ENCODE peak calls at places on chromosomes 16 and 17, in four cellular contexts. Y is OCI-LY7, J is heart right ventricle, X is stomach. F is an unnamed sample. For H3K36me3, the result is how much of the 10 kb centered on the place peaks cover.

GRCh38 chr17:57869599-57870282 is 19.9 kb upstream of the MRPS23 start:
- DNase-seq in X (no peak), Y (no peak), J (no peak), F (no peak)

GRCh38 chr17:61398721-61399130 is 917 bp upstream of the TBX2 start:
- DNase-seq in X (no peak), Y (no peak), J (no peak), F (no peak)

GRCh38 chr16:75733305-75734141 is 7.2 kb upstream of the CPHXL start:
- DNase-seq in X (no peak), Y (no peak), J (no peak), F (no peak)

GRCh38 chr17:40540448-40540847 is 24.8 kb downstream of the CCR7 start:
- DNase-seq in X (no peak), Y (no peak), J (no peak), F (no peak)

GRCh38 chr17:32266389-32267269 is 997 bp downstream of the RHBDL3 start:
- DNase-seq in Y (no peak), X (no peak), J (no peak), F (no peak)

GRCh38 chr17:9368631-9369030 is 207.0 kb downstream of the STX8 start:
- DNase-seq in J (no peak), X (no peak), Y (no peak), F (no peak)

GRCh38 chr16:58938856-58939255 is 204.7 kb upstream of the GOT2 start:
- DNase-seq in J (no peak), X (no peak), Y (no peak), F (no peak)

GRCh38 chr17:49180998-49181635 is 29.3 kb downstream of the GNGT2 start:
- DNase-seq in Y (peak), J (no peak), X (no peak), F (no peak)

GRCh38 chr16:50505115-50505514 is 43.1 kb upstream of the NKD1 start:
- DNase-seq in J (no peak), X (no peak), Y (no peak), F (no peak)

GRCh38 chr17:57468932-57469775 is 212.8 kb downstream of the MSI2 start:
- DNase-seq in X (no peak), Y (no peak), J (no peak), F (no peak)

GRCh38 chr17:75976175-75976848 is 2.7 kb downstream of the ACOX1 start:
- DNase-seq in Y (no peak), X (no peak), J (no peak), F (no peak)

GRCh38 chr16:31344712-31345111 is 10.3 kb upstream of the ITGAX start:
- DNase-seq in J (no peak), Y (no peak), X (no peak), F (no peak)

GRCh38 chr16:68529608-68529930 is 9.5 kb upstream of the ZFP90 start:
- DNase-seq in J (no peak), X (no peak), Y (no peak), F (no peak)

GRCh38 chr17:59853168-59853918 is 39.4 kb downstream of the TUBD1 start:
- DNase-seq in X (peak), J (no peak), Y (peak), F (no peak)

GRCh38 chr16:70808371-70808770 is 7.4 kb upstream of the VAC14 start:
- DNase-seq in Y (no peak), J (no peak), X (no peak), F (no peak)

GRCh38 chr17:38419508-38419981 is 8.7 kb upstream of the ARHGAP23 start:
- DNase-seq in Y (peak), J (no peak), X (no peak), F (no peak)

GRCh38 chr17:19336938-19337711 is 25.4 kb downstream of the B9D1 start:
- DNase-seq in J (no peak), Y (no peak), X (peak), F (no peak)

GRCh38 chr16:72565137-72565536 is 393.2 kb upstream of the PMFBP1 start:
- DNase-seq in J (no peak), Y (no peak), X (no peak), F (no peak)

GRCh38 chr17:71118039-71118438 is 948.7 kb downstream of the KCNJ2 start:
- DNase-seq in X (no peak), J (no peak), Y (peak), F (no peak)

GRCh38 chr17:29349409-29349808 is 40.8 kb upstream of the TAOK1 start:
- DNase-seq in Y (no peak), J (no peak), X (no peak), F (no peak)

GRCh38 chr16:185213-185612 is 5.0 kb downstream of the HBQ1 start:
- DNase-seq in Y (no peak), X (no peak), J (no peak), F (no peak)

GRCh38 chr16:4263504-4264436 is 9.1 kb downstream of the TFAP4 start:
- DNase-seq in J (peak), Y (peak), X (peak), F (no peak)

GRCh38 chr17:58352843-58353719 is 1.1 kb upstream of the SUPT4H1 start:
- DNase-seq in X (no peak), Y (peak), J (peak), F (no peak)

GRCh38 chr17:60393840-60394529 is 2.1 kb upstream of the USP32 start:
- DNase-seq in Y (no peak), X (no peak), J (no peak), F (no peak)

GRCh38 chr17:51018541-51018940 is 102.1 kb downstream of the SPAG9 start:
- DNase-seq in Y (no peak), J (no peak), X (no peak), F (no peak)
- H3K36me3 ChIP-seq in Y (half or more), J (half or more), X (under half), F (under half)

DNA sequence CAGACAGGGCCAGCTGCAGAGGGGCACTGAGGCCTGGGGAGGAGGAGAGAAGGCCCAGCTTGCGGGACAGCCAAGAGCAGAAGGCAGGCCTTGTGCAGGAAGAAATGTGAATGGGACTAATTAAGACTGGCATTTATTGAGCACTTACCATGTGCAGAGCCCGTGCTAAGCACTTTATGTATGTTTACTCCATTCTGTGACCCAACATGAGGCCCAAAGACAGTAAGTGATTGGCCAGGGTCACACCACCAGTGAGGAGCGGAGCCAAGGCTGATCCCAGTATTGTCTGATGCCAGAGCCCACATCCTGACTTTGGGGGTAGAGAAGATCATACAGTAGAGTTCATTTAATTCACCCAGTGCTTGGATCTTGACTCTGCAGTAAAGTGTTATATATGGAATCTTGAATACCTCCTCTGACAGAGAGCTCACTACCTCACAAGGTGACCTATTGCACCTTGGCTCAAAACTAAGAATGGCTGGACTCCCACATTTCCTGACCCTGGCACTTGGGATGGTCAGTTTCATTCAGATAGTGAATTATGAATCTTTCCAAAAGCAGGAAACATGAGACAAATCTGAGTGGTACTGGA is 13.6 kb downstream of the KATNB1 start:
- DNase-seq in J (no peak), Y (no peak), X (no peak), F (no peak)
- H3K36me3 ChIP-seq in J (under half), Y (under half), X (under half), F (under half)

GRCh38 chr16:86214326-86215232 is 295.7 kb upstream of the FOXF1 start:
- DNase-seq in X (no peak), Y (no peak), J (peak), F (peak)

GRCh38 chr16:86216591-86216990 is 293.7 kb upstream of the FOXF1 start:
- DNase-seq in J (no peak), Y (no peak), X (no peak), F (peak)

GRCh38 chr16:86217001-86217890 is 293.1 kb upstream of the FOXF1 start:
- DNase-seq in Y (no peak), J (no peak), X (no peak), F (no peak)

GRCh38 chr16:86215233-86215978 is 294.9 kb upstream of the FOXF1 start:
- DNase-seq in Y (no peak), J (no peak), X (no peak), F (no peak)

DNA sequence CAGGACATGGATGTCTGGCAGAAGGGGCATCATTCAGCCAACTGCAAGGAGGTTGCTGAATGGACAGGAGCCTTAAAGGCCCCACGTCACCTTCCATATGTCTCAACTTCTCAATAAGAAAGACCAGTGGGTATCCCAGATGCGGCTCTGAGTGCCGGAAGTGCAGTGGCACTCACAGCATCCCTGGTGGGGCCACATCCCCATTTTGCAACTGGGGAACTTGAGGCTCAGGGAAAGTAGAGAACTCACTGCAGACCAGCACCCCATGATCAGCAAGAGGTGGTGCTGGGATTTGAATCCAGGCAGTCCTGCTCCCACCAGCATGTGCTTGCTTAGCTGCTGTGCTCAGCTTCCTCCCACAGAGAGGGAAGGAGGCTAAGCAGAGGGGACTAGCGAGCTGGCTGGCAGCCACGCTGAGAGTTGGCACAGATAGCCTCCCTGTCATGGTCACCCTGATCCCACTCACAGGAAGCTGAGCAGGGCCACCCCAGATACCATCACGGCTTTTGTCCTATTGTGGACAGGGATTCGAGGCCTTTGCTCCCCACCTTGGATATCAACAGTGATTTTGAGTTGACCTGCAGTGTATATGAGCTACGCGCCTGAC is 294.2 kb upstream of the FOXF1 start:
- DNase-seq in Y (no peak), X (no peak), J (no peak), F (peak)
- H3K36me3 ChIP-seq in Y (under half), X (under half), J (under half), F (under half)

GRCh38 chr17:41766135-41766534 is 20.4 kb downstream of the JUP start:
- DNase-seq in X (no peak), J (no peak), Y (no peak), F (no peak)
- H3K36me3 ChIP-seq in X (half or more), J (half or more), Y (half or more), F (half or more)